ENCODE peak calls at places on chromosome 4, in eight cellular contexts. B is BE2C, J is tibial artery, P is brain microvascular endothelial cell, Z is OCI-LY7, F is colonic mucosa, M is stomach, V is Peyer's patch. A is an unnamed sample. For H3K36me3, the result is how much of the 10 kb centered on the place peaks cover.

GRCh38 chr4:111283066-111283677 is 660.3 kb upstream of the PITX2 start:
- DNase-seq in M (peak), J (no peak), V (peak), F (peak), P (peak), B (peak), Z (peak), A (peak)

GRCh38 chr4:128688025-128688721 is 121.3 kb upstream of the JADE1 start:
- DNase-seq in P (no peak), Z (no peak), V (no peak), F (no peak), B (no peak), M (no peak), J (no peak), A (no peak)

GRCh38 chr4:101050836-101051205 is 296.5 kb downstream of the PPP3CA start:
- DNase-seq in V (no peak), J (no peak), Z (no peak), F (no peak), P (no peak), B (no peak), M (no peak), A (no peak)

GRCh38 chr4:184342167-184342856 is 124.6 kb upstream of the ENPP6 start:
- DNase-seq in B (no peak), F (no peak), J (no peak), Z (no peak), M (no peak), P (no peak), V (no peak), A (no peak)

GRCh38 chr4:103786014-103786413 is 66.2 kb upstream of the TACR3 start:
- DNase-seq in P (peak), B (peak), M (no peak), Z (peak), J (no peak), F (no peak), V (no peak), A (peak)

GRCh38 chr4:20151436-20151835 is 100.3 kb upstream of the SLIT2 start:
- DNase-seq in B (no peak), M (no peak), P (no peak), V (no peak), Z (no peak), F (no peak), J (no peak), A (no peak)

GRCh38 chr4:158578476-158578875 is 56.8 kb downstream of the RXFP1 start:
- DNase-seq in P (peak), J (no peak), V (no peak), F (no peak), Z (peak), M (no peak), B (no peak), A (no peak)

GRCh38 chr4:56655627-56656345 is 25.3 kb downstream of the HOPX start:
- DNase-seq in J (no peak), V (peak), F (no peak), P (no peak), B (peak), Z (no peak), M (no peak), A (no peak)

GRCh38 chr4:21529214-21529613 is 419.4 kb downstream of the KCNIP4 start:
- DNase-seq in V (no peak), J (no peak), B (no peak), P (no peak), Z (no peak), M (no peak), F (no peak), A (no peak)

GRCh38 chr4:117987464-117987863 is 46.8 kb upstream of the NDST3 start:
- DNase-seq in Z (no peak), F (no peak), M (no peak), V (no peak), B (no peak), P (no peak), J (no peak), A (no peak)

GRCh38 chr4:184392321-184392720 is 82.0 kb downstream of the IRF2 start:
- DNase-seq in J (no peak), F (no peak), V (no peak), P (no peak), M (no peak), B (no peak), Z (no peak), A (no peak)

GRCh38 chr4:133372699-133373098 is 223.6 kb downstream of the PCDH10 start:
- DNase-seq in J (no peak), Z (no peak), F (no peak), B (no peak), V (no peak), M (no peak), P (no peak), A (no peak)

GRCh38 chr4:109046549-109047171 is 255.8 kb downstream of the COL25A1 start:
- DNase-seq in Z (no peak), M (no peak), F (no peak), J (no peak), P (peak), B (no peak), V (no peak), A (no peak)

GRCh38 chr4:2698951-2699505 is 57.1 kb downstream of the TNIP2 start:
- DNase-seq in J (peak), B (no peak), Z (no peak), F (no peak), V (peak), P (no peak), M (peak), A (no peak)

GRCh38 chr4:128468485-128468989 is 180.9 kb upstream of the PGRMC2 start:
- DNase-seq in P (peak), B (peak), J (peak), V (peak), M (peak), Z (no peak), F (peak), A (no peak)

DNA sequence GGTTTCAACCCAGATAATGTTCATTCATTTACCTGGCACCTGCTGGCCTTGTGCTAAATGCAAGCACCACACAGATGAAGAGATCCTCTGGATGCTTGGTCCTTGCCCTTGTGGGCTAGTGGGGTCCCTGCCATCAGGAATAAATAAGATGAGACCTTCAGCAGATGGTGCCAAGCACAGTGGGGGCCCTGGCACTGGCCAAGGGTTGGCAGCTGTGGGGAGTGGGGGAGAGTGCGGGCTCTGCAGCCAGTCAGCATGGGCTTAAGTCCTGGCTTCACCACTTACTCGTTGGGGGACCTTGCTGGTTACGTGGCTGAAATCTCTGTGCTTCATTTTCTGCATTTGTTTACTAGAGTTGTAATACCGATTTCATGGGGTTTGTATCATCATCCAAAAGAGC is 6.9 kb downstream of the LAP3 start:
- DNase-seq in B (no peak), Z (no peak), V (no peak), F (no peak), J (no peak), P (no peak), M (no peak), A (no peak)
- H3K36me3 ChIP-seq in B (under half), Z (half or more), V (under half), F (under half), J (half or more), P (under half), M (half or more), A (under half)

GRCh38 chr4:143186634-143187033 is 1.9 kb downstream of the USP38 start:
- DNase-seq in Z (peak), M (no peak), B (no peak), P (no peak), F (peak), V (no peak), J (no peak), A (no peak)
- H3K4me3 ChIP-seq in Z (peak), M (peak), B (peak), P (peak), F (peak), V (peak), J (peak), A (peak)

GRCh38 chr4:142840516-142841123 is 5.5 kb downstream of the INPP4B start:
- DNase-seq in B (no peak), Z (peak), V (peak), F (no peak), M (no peak), J (no peak), P (peak), A (no peak)
- TF ChIP-seq CTCF in B (peak), Z (peak), V (peak), F (peak), M (peak), J (peak), P (peak), A (peak)

DNA sequence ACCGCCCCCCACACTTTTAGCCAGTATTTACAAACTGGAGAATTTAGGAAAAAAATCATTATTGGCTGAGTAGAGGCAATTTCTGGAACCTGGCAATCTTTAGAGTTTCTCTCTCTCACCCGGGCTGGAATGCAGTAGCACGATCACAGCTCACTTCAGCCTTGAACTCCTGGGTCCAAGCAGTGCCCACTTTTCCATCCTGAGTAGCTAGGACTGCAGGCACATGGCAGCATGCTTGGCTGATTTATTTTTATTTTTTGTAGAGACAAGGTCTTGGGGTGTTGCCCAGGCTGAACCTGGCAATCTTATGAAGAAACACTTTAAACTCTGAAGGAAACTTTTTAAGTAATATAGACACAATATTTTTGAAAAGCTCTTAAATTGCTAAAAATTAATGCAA is 120.1 kb downstream of the AFF1 start:
- DNase-seq in Z (no peak), J (no peak), V (no peak), F (no peak), P (no peak), B (no peak), M (no peak), A (no peak)
- H3K36me3 ChIP-seq in Z (under half), J (under half), V (under half), F (under half), P (under half), B (under half), M (under half), A (under half)

GRCh38 chr4:152352215-152352614 is 183.7 kb downstream of the FBXW7 start:
- DNase-seq in Z (no peak), B (no peak), V (no peak), J (no peak), P (no peak), M (no peak), F (no peak), A (no peak)
- H3K4me3 ChIP-seq in Z (no peak), B (peak), V (no peak), J (peak), P (peak), M (peak), F (no peak), A (peak)

GRCh38 chr4:94354474-94354896 is 11.8 kb upstream of the HPGDS start:
- DNase-seq in Z (no peak), M (no peak), F (no peak), B (no peak), V (no peak), J (no peak), P (no peak), A (no peak)
- TF ChIP-seq CTCF in Z (no peak), M (no peak), F (no peak), B (no peak), V (no peak), J (no peak), P (no peak), A (no peak)

GRCh38 chr4:4417886-4418285 is 31.0 kb downstream of the NSG1 start:
- DNase-seq in V (peak), F (no peak), B (no peak), P (no peak), Z (no peak), J (no peak), M (peak), A (no peak)
- H3K36me3 ChIP-seq in V (under half), F (under half), B (half or more), P (under half), Z (half or more), J (half or more), M (half or more), A (under half)

GRCh38 chr4:6396696-6397236 is 75.6 kb downstream of the PPP2R2C start:
- DNase-seq in M (no peak), J (no peak), P (no peak), V (no peak), B (no peak), F (no peak), Z (no peak), A (no peak)
- H3K4me3 ChIP-seq in M (no peak), J (no peak), P (no peak), V (no peak), B (no peak), F (no peak), Z (no peak), A (no peak)

DNA sequence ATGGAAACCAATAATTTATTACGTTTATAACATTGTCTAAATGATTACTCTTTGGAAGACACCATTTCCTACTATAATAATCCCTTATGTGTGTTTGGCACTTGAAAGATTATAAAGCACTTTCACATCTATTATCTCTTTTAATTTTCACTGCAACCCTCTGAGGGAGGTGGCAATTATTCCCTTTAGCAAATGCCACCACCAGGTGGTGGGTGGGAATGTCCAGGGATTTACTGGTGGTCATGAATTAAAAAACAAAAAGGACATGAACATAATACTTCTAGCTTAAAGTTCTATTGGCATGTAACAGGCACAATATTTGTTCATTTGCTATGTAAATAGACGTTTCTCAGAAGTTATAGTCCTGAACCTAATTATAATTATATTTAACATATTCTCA is 1.2 kb upstream of the MGARP start:
- DNase-seq in M (no peak), B (no peak), V (no peak), P (no peak), J (no peak), Z (no peak), F (no peak), A (no peak)
- TF ChIP-seq CTCF in M (no peak), B (peak), V (no peak), P (peak), J (no peak), Z (peak), F (no peak), A (no peak)

A was measured in Caco-2.